ENCODE peak calls at places on chromosomes 5 and 9, in eight cellular contexts. Q is CD4-positive, alpha-beta T cell; E is choroid plexus epithelial cell; F is GM13976; L is mammary epithelial cell; U is cardiac muscle cell; T is epithelial cell of esophagus; O is PC-3. D is an unnamed sample.

GRCh38 chr5:6962256-6962655 is 249.0 kb downstream of the TENT4A start:
- DNase-seq in L (no peak), U (no peak), T (no peak), E (no peak), O (peak), F (no peak), Q (no peak), D (no peak)

GRCh38 chr9:108815156-108815555 is 40.6 kb downstream of the ACTL7B start:
- DNase-seq in E (no peak), O (peak), U (no peak), T (peak), L (peak), F (no peak), Q (no peak), D (no peak)

GRCh38 chr9:124574534-124574933 is 67.3 kb upstream of the NR5A1 start:
- DNase-seq in T (no peak), Q (no peak), L (peak), U (no peak), E (no peak), F (no peak), O (no peak), D (no peak)

GRCh38 chr5:134905246-134905996 is 490 bp downstream of the PCBD2 start:
- DNase-seq in E (peak), U (peak), F (peak), L (peak), O (peak), T (peak), Q (peak), D (peak)

GRCh38 chr9:14104501-14104900 is 209.4 kb downstream of the NFIB start:
- DNase-seq in E (no peak), O (no peak), U (no peak), F (no peak), Q (no peak), L (no peak), T (no peak), D (no peak)

GRCh38 chr9:114166103-114166470 is 10.8 kb downstream of the COL27A1 start:
- DNase-seq in Q (no peak), T (no peak), F (no peak), L (no peak), E (no peak), O (no peak), U (no peak), D (no peak)

GRCh38 chr5:158861366-158861765 is 238.3 kb downstream of the EBF1 start:
- DNase-seq in U (no peak), E (no peak), T (no peak), F (no peak), L (no peak), O (no peak), Q (no peak), D (no peak)

GRCh38 chr9:133656211-133657119 is 20.3 kb downstream of the DBH start:
- DNase-seq in Q (peak), T (no peak), L (peak), F (no peak), E (no peak), U (no peak), O (no peak), D (no peak)

GRCh38 chr5:76765249-76765648 is 49.3 kb downstream of the F2R start:
- DNase-seq in Q (no peak), O (peak), L (no peak), F (no peak), T (no peak), U (no peak), E (peak), D (no peak)

GRCh38 chr5:31854625-31855526 is 215.9 kb downstream of the PDZD2 start:
- DNase-seq in E (peak), F (peak), L (peak), U (peak), T (peak), Q (no peak), O (peak), D (peak)

GRCh38 chr9:3746296-3747275 is 220.8 kb upstream of the RFX3 start:
- DNase-seq in T (peak), E (peak), F (no peak), U (no peak), L (peak), O (peak), Q (no peak), D (no peak)

GRCh38 chr5:34687269-34688011 is 31.3 kb downstream of the RAI14 start:
- DNase-seq in F (no peak), T (no peak), Q (no peak), L (no peak), O (no peak), E (peak), U (no peak), D (no peak)

GRCh38 chr5:36507332-36507952 is 99.0 kb upstream of the SLC1A3 start:
- DNase-seq in Q (peak), U (peak), F (peak), E (peak), L (peak), O (peak), T (peak), D (peak)

GRCh38 chr5:55356896-55357295 is 49.1 kb downstream of the MTREX start:
- DNase-seq in L (no peak), O (no peak), F (no peak), E (no peak), Q (no peak), T (no peak), U (no peak), D (no peak)

GRCh38 chr5:83440826-83441225 is 30.7 kb upstream of the VCAN start:
- DNase-seq in T (peak), U (no peak), F (no peak), Q (no peak), L (peak), E (peak), O (no peak), D (no peak)

GRCh38 chr5:55176176-55176818 is 3.3 kb upstream of the CDC20B start:
- DNase-seq in T (peak), F (peak), O (peak), Q (no peak), L (peak), U (peak), E (no peak), D (no peak)

GRCh38 chr5:38445374-38446028 is 110.9 kb downstream of the LIFR start:
- DNase-seq in T (peak), U (no peak), L (no peak), O (no peak), Q (no peak), E (peak), F (no peak), D (no peak)

GRCh38 chr5:122183098-122183794 is 53.9 kb downstream of the ZNF474 start:
- DNase-seq in Q (no peak), F (no peak), O (peak), E (peak), U (no peak), L (peak), T (peak), D (no peak)

GRCh38 chr9:82168585-82168984 is 180.0 kb downstream of the SPATA31D1 start:
- DNase-seq in L (peak), Q (no peak), O (peak), F (no peak), E (peak), U (no peak), T (peak), D (no peak)

GRCh38 chr9:4793412-4794005 is 765 bp downstream of the RCL1 start:
- DNase-seq in O (no peak), T (no peak), F (no peak), Q (no peak), L (no peak), E (peak), U (no peak), D (no peak)

GRCh38 chr5:145825751-145826180 is 9.4 kb downstream of the PRELID2 start:
- DNase-seq in U (peak), E (peak), T (peak), Q (no peak), L (peak), O (peak), F (peak), D (peak)

GRCh38 chr5:83472508-83473343 is 1.2 kb downstream of the VCAN start:
- DNase-seq in O (no peak), E (no peak), L (peak), T (no peak), Q (no peak), U (peak), F (peak), D (peak)

GRCh38 chr5:132657676-132658382 is at the start of gene IL13:
- DNase-seq in L (no peak), F (no peak), T (no peak), U (no peak), O (no peak), E (no peak), Q (no peak), D (no peak)

GRCh38 chr5:171750316-171750788 is 35.3 kb upstream of the SMIM23 start:
- DNase-seq in U (peak), F (no peak), L (no peak), Q (no peak), O (peak), E (peak), T (peak), D (no peak)

GRCh38 chr9:565528-565927 is 276.0 kb upstream of the DMRT1 start:
- DNase-seq in E (no peak), T (no peak), O (no peak), U (no peak), F (no peak), L (no peak), Q (no peak), D (no peak)

GRCh38 chr9:130872912-130873503 is 23.6 kb downstream of the QRFP start:
- DNase-seq in T (no peak), U (no peak), F (no peak), L (no peak), O (no peak), E (no peak), Q (no peak), D (no peak)

GRCh38 chr5:179414459-179415215 is 69.4 kb upstream of the ADAMTS2 start:
- DNase-seq in U (no peak), T (no peak), Q (no peak), L (no peak), E (no peak), F (peak), O (no peak), D (no peak)

GRCh38 chr9:93155716-93156474 is 21.8 kb upstream of the NINJ1 start:
- DNase-seq in T (no peak), U (no peak), O (no peak), E (no peak), L (no peak), F (no peak), Q (no peak), D (no peak)

GRCh38 chr9:121651295-121652036 is at the start of gene DAB2IP:
- DNase-seq in E (peak), U (peak), T (peak), F (no peak), L (no peak), O (peak), Q (no peak), D (no peak)

GRCh38 chr5:139268364-139269202 is 25.0 kb upstream of the MATR3 start:
- DNase-seq in U (no peak), Q (no peak), E (no peak), L (no peak), T (no peak), F (no peak), O (no peak), D (no peak)

GRCh38 chr5:139263431-139263975 is 30.0 kb upstream of the MATR3 start:
- DNase-seq in Q (no peak), E (no peak), F (no peak), U (no peak), T (no peak), L (no peak), O (no peak), D (no peak)

GRCh38 chr5:139262414-139263139 is 31.0 kb upstream of the MATR3 start:
- DNase-seq in O (peak), E (peak), T (peak), Q (peak), F (peak), L (peak), U (peak), D (peak)

GRCh38 chr5:139271201-139272027 is 22.1 kb upstream of the MATR3 start:
- DNase-seq in O (peak), E (peak), F (no peak), L (peak), Q (no peak), U (no peak), T (peak), D (no peak)

DNA sequence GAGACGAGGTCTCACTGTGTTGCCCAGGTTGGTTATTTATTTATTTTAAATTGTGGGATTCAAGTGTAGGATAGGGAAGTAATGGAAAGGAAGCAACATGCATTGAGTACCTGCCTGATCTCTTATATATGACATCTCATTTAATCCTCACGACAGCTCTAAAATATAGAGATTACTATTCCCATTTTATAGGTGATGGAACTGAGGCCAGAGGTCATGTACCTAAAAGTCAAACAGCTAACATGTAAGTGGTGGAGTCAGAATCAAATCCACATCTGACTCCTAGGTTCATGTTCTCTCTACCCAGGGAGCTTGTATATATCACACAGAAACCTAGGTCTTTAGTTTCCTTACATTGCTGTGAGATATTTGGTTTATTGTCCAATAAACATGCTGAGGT is 26.1 kb upstream of the MATR3 start:
- DNase-seq in U (no peak), L (no peak), T (no peak), E (no peak), O (no peak), F (no peak), Q (no peak), D (no peak)
- TF ChIP-seq CTCF in U (no peak), L (no peak), T (no peak), E (no peak), O (no peak), F (no peak), Q (no peak), D (no peak)

GRCh38 chr9:98484218-98484617 is 224.5 kb downstream of the GABBR2 start:
- DNase-seq in Q (no peak), L (no peak), O (no peak), F (no peak), T (no peak), U (no peak), E (peak), D (no peak)
- TF ChIP-seq CTCF in Q (no peak), L (no peak), O (no peak), F (no peak), T (no peak), U (peak), E (peak), D (no peak)

GRCh38 chr5:143966280-143966679 is 154.3 kb downstream of the HMHB1 start:
- DNase-seq in L (no peak), T (no peak), Q (no peak), F (no peak), U (no peak), O (no peak), E (no peak), D (no peak)

GRCh38 chr5:143977891-143978448 is 166.0 kb downstream of the HMHB1 start:
- DNase-seq in Q (no peak), O (peak), L (peak), T (peak), F (no peak), U (no peak), E (peak), D (no peak)

GRCh38 chr5:143976055-143976454 is 164.1 kb downstream of the HMHB1 start:
- DNase-seq in Q (no peak), T (peak), U (no peak), E (no peak), O (peak), F (no peak), L (peak), D (no peak)

GRCh38 chr5:143968071-143968878 is 156.3 kb downstream of the HMHB1 start:
- DNase-seq in T (peak), F (peak), L (peak), U (peak), E (peak), Q (no peak), O (peak), D (peak)

GRCh38 chr5:143972068-143972467 is 160.1 kb downstream of the HMHB1 start:
- DNase-seq in Q (no peak), O (no peak), F (no peak), T (no peak), U (no peak), L (no peak), E (no peak), D (no peak)
- TF ChIP-seq CTCF in Q (no peak), O (no peak), F (no peak), T (no peak), U (no peak), L (no peak), E (no peak), D (no peak)

GRCh38 chr9:70577671-70578070 is 163.2 kb upstream of the KLF9 start:
- DNase-seq in Q (no peak), E (no peak), F (no peak), T (no peak), O (no peak), L (no peak), U (no peak), D (no peak)

GRCh38 chr9:70576121-70576520 is 161.7 kb upstream of the KLF9 start:
- DNase-seq in Q (no peak), E (no peak), O (no peak), L (no peak), U (no peak), F (no peak), T (no peak), D (no peak)

GRCh38 chr9:70580593-70581195 is 166.2 kb upstream of the KLF9 start:
- DNase-seq in O (no peak), Q (no peak), U (no peak), E (no peak), T (no peak), F (no peak), L (peak), D (no peak)

GRCh38 chr9:70579686-70580085 is 165.2 kb upstream of the KLF9 start:
- DNase-seq in L (no peak), F (no peak), U (no peak), Q (no peak), T (no peak), E (no peak), O (no peak), D (no peak)

GRCh38 chr9:70578720-70579119 is 164.3 kb upstream of the KLF9 start:
- DNase-seq in O (no peak), L (no peak), U (no peak), F (no peak), T (no peak), Q (no peak), E (no peak), D (no peak)
- TF ChIP-seq CTCF in O (peak), L (no peak), U (no peak), F (no peak), T (no peak), Q (no peak), E (peak), D (no peak)

D was measured in GM10248.